ENCODE peak calls at places on chromosomes 3 and 15, in four cellular contexts. X, N, T and U are unnamed samples.

GRCh38 chr15:53586815-53587214 is 172.6 kb downstream of the WDR72 start:
- DNase-seq in X (peak; percentile 5), T (peak; percentile 26), N (peak; percentile 37), U (peak; percentile 28)

GRCh38 chr15:51861557-51862350 is 32.3 kb downstream of the TMOD3 start:
- DNase-seq in X (no peak), N (no peak), T (no peak), U (no peak)

GRCh38 chr3:110615454-110615853 is 456.2 kb upstream of the NECTIN3 start:
- DNase-seq in N (no peak), T (no peak), X (no peak), U (no peak)

GRCh38 chr3:30551927-30552326 is 54.5 kb upstream of the TGFBR2 start:
- DNase-seq in T (no peak), N (no peak), X (no peak), U (no peak)

GRCh38 chr15:40271915-40272712 is 10.8 kb downstream of the ANKRD63 start:
- DNase-seq in N (no peak), X (no peak), T (no peak), U (no peak)

GRCh38 chr15:42836251-42836650 is 84.3 kb downstream of the TTBK2 start:
- DNase-seq in X (no peak), T (no peak), N (no peak), U (no peak)

GRCh38 chr15:77186518-77187095 is 115.7 kb upstream of the TSPAN3 start:
- DNase-seq in N (no peak), T (no peak), X (peak; percentile 33), U (peak; percentile 10)

GRCh38 chr15:29518442-29518841 is 248.8 kb upstream of the NSMCE3 start:
- DNase-seq in T (no peak), N (no peak), X (no peak), U (no peak)

GRCh38 chr3:27630892-27631291 is 91.2 kb downstream of the EOMES start:
- DNase-seq in T (no peak), N (no peak), X (no peak), U (no peak)

GRCh38 chr3:72115307-72115706 is 330.4 kb upstream of the PROK2 start:
- DNase-seq in T (no peak), N (no peak), X (no peak), U (no peak)

GRCh38 chr15:68440136-68440535 is 8.2 kb upstream of the ITGA11 start:
- DNase-seq in X (no peak), N (no peak), T (no peak), U (no peak)

GRCh38 chr3:53255360-53255774 is 455 bp downstream of the TKT start:
- DNase-seq in N (no peak), T (no peak), X (no peak), U (no peak)

GRCh38 chr3:72174043-72174442 is 389.1 kb upstream of the PROK2 start:
- DNase-seq in T (no peak), X (no peak), N (no peak), U (no peak)

GRCh38 chr3:181757694-181758306 is 46.1 kb downstream of the SOX2 start:
- DNase-seq in N (no peak), T (no peak), X (no peak), U (no peak)

GRCh38 chr3:195583831-195584542 is at the start of gene APOD:
- DNase-seq in T (peak; percentile 40), N (no peak), X (no peak), U (no peak)

GRCh38 chr3:197186887-197187588 is 111.4 kb downstream of the DLG1 start:
- DNase-seq in X (peak; percentile 55), T (peak; percentile 40), N (peak; percentile 63), U (peak; percentile 32)

GRCh38 chr15:64337761-64338160 is 18.2 kb downstream of the CSNK1G1 start:
- DNase-seq in N (no peak), T (no peak), X (no peak), U (no peak)

GRCh38 chr3:156674911-156675743 is 737 bp downstream of the TIPARP start:
- DNase-seq in N (no peak), X (peak; percentile 81), T (peak; percentile 53), U (no peak)

GRCh38 chr3:56154297-56154696 is 314.0 kb downstream of the ERC2 start:
- DNase-seq in X (no peak), N (peak; percentile 15), T (no peak), U (no peak)

GRCh38 chr3:4853749-4854140 is 125.5 kb upstream of the BHLHE40 start:
- DNase-seq in T (no peak), X (no peak), N (no peak), U (no peak)

GRCh38 chr3:195847061-195847950 is 35.6 kb upstream of the MUC4 start:
- DNase-seq in T (no peak), X (no peak), N (peak; percentile 83), U (peak; percentile 38)

GRCh38 chr3:13152826-13153710 is 79.8 kb upstream of the IQSEC1 start:
- DNase-seq in T (no peak), N (no peak), X (no peak), U (no peak)

GRCh38 chr15:62392411-62392810 is 227.3 kb upstream of the C2CD4B start:
- DNase-seq in T (no peak), X (no peak), N (peak; percentile 75), U (no peak)

GRCh38 chr15:73952913-73953750 is 26.9 kb downstream of the LOXL1 start:
- DNase-seq in N (no peak), T (no peak), X (peak; percentile 13), U (no peak)

GRCh38 chr15:68277131-68277604 is 377 bp upstream of the FEM1B start:
- DNase-seq in N (no peak), T (no peak), X (peak; percentile 72), U (no peak)

GRCh38 chr15:96330450-96331140 is at the start of gene NR2F2:
- DNase-seq in T (peak; percentile 95), N (peak; percentile 95), X (peak; percentile 96), U (peak; percentile 94)

GRCh38 chr3:79263423-79263822 is 504.4 kb downstream of the ROBO1 start:
- DNase-seq in X (no peak), T (no peak), N (no peak), U (no peak)

GRCh38 chr3:3180421-3180820 is 930 bp upstream of the CRBN start:
- DNase-seq in T (no peak), N (no peak), X (no peak), U (no peak)

GRCh38 chr3:141828487-141829284 is 47.8 kb upstream of the ATP1B3 start:
- DNase-seq in N (no peak), T (no peak), X (no peak), U (no peak)

GRCh38 chr15:90141646-90142045 is 39.4 kb upstream of the IDH2 start:
- DNase-seq in N (no peak), X (no peak), T (peak; percentile 26), U (no peak)

DNA sequence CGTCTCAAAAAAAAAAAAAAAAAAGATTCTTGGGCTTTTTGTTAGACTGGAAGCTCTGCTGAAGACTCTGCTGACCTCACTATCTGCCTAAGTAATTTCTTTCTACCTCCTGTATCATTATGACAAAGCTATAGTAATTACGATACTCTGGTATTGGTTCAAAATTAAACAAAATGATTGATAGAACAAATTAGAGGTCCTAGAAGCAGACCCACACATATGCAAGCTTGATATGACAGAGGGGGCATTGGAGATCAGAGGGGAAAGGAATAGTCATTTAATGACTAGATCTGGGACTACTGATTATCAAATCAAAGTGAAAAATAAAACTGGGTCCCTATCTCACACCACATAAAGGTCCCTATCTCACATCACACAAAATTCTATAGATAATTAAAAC is 21.9 kb upstream of the AP3B2 start:
- DNase-seq in T (no peak), X (no peak), N (no peak), U (no peak)
- H3K27ac ChIP-seq in T (no peak overlapping the region), X (no peak overlapping the region), N (no peak overlapping the region), U (no peak overlapping the region)

GRCh38 chr3:134640872-134641470 is 9.9 kb downstream of the KY start:
- DNase-seq in X (peak; percentile 64), T (peak; percentile 15), N (peak; percentile 26), U (peak; percentile 18)
- TF ChIP-seq ELF1 in X (no peak), T (no peak), N (no peak), U (no peak)

GRCh38 chr3:38404286-38404685 is 49.4 kb upstream of the ACVR2B start:
- DNase-seq in T (no peak), X (no peak), N (no peak), U (no peak)
- H2AFZ ChIP-seq in T (no peak overlapping the region), X (no peak overlapping the region), N (no peak overlapping the region), U (no peak overlapping the region)

DNA sequence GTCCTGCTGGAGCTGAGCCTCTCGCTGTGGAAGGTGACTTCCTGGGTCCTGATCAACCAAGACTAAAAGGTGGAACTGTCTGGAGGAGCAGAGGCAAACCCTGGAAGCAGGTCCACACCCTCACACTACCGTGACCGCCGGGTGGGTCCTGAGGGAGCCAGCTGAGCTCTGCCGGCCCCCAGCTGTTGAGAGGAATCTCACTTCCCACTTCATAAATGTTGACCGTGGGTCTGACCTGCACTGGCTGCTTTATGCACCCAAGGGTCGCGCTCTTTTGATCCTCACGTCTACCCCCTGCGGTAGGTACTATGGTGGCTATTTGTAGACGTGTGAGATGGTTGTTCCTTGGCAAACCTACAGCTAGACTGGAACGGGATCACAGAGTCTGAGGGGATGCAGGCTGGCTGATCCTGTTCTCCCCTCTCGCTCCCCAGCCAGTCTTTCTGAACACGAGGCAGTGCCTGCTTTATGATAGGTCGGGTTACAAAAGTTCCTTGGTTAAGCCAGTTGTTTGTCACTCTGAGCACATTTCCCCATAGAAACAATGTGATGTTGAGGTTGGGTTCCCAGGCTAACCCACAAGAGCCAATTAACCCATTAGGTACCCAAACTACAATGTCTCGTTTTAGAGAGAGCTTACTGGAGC is 113.0 kb upstream of the ETV5 start:
- DNase-seq in T (no peak), X (no peak), N (no peak), U (no peak)
- H3K27ac ChIP-seq in T (no peak overlapping the region), X (no peak overlapping the region), N (no peak overlapping the region), U (no peak overlapping the region)

DNA sequence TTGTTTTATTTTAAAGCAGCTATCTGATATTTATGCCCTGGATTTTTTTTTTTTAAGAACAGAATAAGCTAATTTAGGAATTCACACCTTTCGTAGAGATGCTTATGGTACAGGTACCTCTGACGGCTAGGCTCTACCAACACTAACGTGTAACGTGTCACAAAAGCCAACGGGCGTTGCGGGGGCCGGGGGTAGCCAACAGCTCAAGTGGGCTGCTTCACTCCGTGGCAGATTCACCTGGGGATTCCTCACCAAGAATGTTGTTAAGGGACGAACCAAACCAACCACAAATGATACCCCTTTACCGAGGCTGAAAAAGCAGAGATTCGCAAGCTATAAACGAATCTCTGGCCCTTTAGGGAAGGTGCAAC is 1.0 kb downstream of the TMCC1 start:
- DNase-seq in N (no peak), X (no peak), T (no peak), U (no peak)
- TF ChIP-seq ELF1 in N (no peak), X (no peak), T (no peak), U (no peak)